ENCODE peak calls at places on chromosomes 1 and 21, in six cellular contexts. One of them, this sample, is unnamed.

GRCh38 chr1:215891266-215891665 is 324.2 kb downstream of the KCTD3 start:
- DNase-seq in hepatocyte: no peak
- DNase-seq in astrocyte: no peak
- DNase-seq in fibroblast of lung: no peak
- DNase-seq in mammary epithelial cell: no peak
- DNase-seq in H1: no peak
- DNase-seq in this sample: peak; percentile 13

GRCh38 chr1:233459968-233460367 is 132.4 kb downstream of the MAP3K21 start:
- DNase-seq in hepatocyte: no peak
- DNase-seq in astrocyte: peak; percentile 1
- DNase-seq in fibroblast of lung: no peak
- DNase-seq in mammary epithelial cell: no peak
- DNase-seq in H1: no peak
- DNase-seq in this sample: no peak

GRCh38 chr1:94316836-94317789 is 79.7 kb upstream of the ARHGAP29 start:
- DNase-seq in hepatocyte: peak; percentile 37
- DNase-seq in astrocyte: peak; percentile 56
- DNase-seq in fibroblast of lung: no peak
- DNase-seq in mammary epithelial cell: peak; percentile 52
- DNase-seq in H1: no peak
- DNase-seq in this sample: peak; percentile 64

GRCh38 chr1:7671676-7672075 is 99.4 kb upstream of the VAMP3 start:
- DNase-seq in hepatocyte: no peak
- DNase-seq in astrocyte: no peak
- DNase-seq in fibroblast of lung: no peak
- DNase-seq in mammary epithelial cell: no peak
- DNase-seq in H1: no peak
- DNase-seq in this sample: no peak

GRCh38 chr1:165352442-165353293 is 3.8 kb downstream of the LMX1A start:
- DNase-seq in hepatocyte: peak; percentile 48
- DNase-seq in astrocyte: no peak
- DNase-seq in fibroblast of lung: no peak
- DNase-seq in mammary epithelial cell: no peak
- DNase-seq in H1: peak; percentile 80
- DNase-seq in this sample: no peak

GRCh38 chr1:167659440-167659839 is 29.4 kb downstream of the RCSD1 start:
- DNase-seq in hepatocyte: peak; percentile 28
- DNase-seq in astrocyte: no peak
- DNase-seq in fibroblast of lung: no peak
- DNase-seq in mammary epithelial cell: no peak
- DNase-seq in H1: no peak
- DNase-seq in this sample: no peak

GRCh38 chr1:18783705-18784522 is 75.5 kb downstream of the TAS1R2 start:
- DNase-seq in hepatocyte: no peak
- DNase-seq in astrocyte: no peak
- DNase-seq in fibroblast of lung: no peak
- DNase-seq in mammary epithelial cell: no peak
- DNase-seq in H1: no peak
- DNase-seq in this sample: peak; percentile 14

GRCh38 chr1:4657244-4657789 is 2.9 kb downstream of the AJAP1 start:
- DNase-seq in hepatocyte: no peak
- DNase-seq in astrocyte: no peak
- DNase-seq in fibroblast of lung: no peak
- DNase-seq in mammary epithelial cell: no peak
- DNase-seq in H1: peak; percentile 49
- DNase-seq in this sample: no peak

GRCh38 chr1:244304156-244304555 is 147.6 kb downstream of the ADSS2 start:
- DNase-seq in hepatocyte: no peak
- DNase-seq in astrocyte: no peak
- DNase-seq in fibroblast of lung: no peak
- DNase-seq in mammary epithelial cell: no peak
- DNase-seq in H1: no peak
- DNase-seq in this sample: no peak

GRCh38 chr1:78003882-78004718 is 639 bp upstream of the DNAJB4 start:
- DNase-seq in hepatocyte: peak; percentile 64
- DNase-seq in astrocyte: peak; percentile 77
- DNase-seq in fibroblast of lung: peak; percentile 83
- DNase-seq in mammary epithelial cell: peak; percentile 83
- DNase-seq in H1: no peak
- DNase-seq in this sample: peak; percentile 81

GRCh38 chr1:104163912-104164476 is 414.3 kb downstream of the AMY1C start:
- DNase-seq in hepatocyte: no peak
- DNase-seq in astrocyte: no peak
- DNase-seq in fibroblast of lung: no peak
- DNase-seq in mammary epithelial cell: no peak
- DNase-seq in H1: no peak
- DNase-seq in this sample: no peak

GRCh38 chr1:41521766-41522165 is 37.3 kb upstream of the EDN2 start:
- DNase-seq in hepatocyte: no peak
- DNase-seq in astrocyte: no peak
- DNase-seq in fibroblast of lung: no peak
- DNase-seq in mammary epithelial cell: no peak
- DNase-seq in H1: no peak
- DNase-seq in this sample: no peak

GRCh38 chr1:195237161-195237889 is 1370.9 kb downstream of the KCNT2 start:
- DNase-seq in hepatocyte: no peak
- DNase-seq in astrocyte: no peak
- DNase-seq in fibroblast of lung: no peak
- DNase-seq in mammary epithelial cell: no peak
- DNase-seq in H1: no peak
- DNase-seq in this sample: peak; percentile 25

DNA sequence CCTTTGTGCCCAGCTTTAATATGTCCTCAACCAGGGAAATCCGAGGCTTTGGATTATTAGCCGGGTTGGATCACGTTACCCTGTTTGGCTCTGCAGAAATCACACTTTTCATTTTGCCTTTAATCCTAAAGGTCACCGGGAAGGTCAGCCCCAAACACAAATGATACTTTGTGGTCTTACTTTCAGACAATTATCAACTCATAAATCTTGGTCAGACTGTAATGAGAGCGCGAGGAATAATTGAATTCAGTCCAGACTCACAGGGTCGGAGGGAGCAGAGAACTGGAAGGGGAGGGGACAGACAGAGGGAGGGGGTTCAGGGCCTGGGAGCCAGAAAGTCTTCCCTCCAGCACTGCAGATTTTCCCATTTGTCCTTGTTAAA is 91.7 kb upstream of the NFIA start:
- DNase-seq in hepatocyte: no peak
- DNase-seq in astrocyte: no peak
- DNase-seq in fibroblast of lung: no peak
- DNase-seq in mammary epithelial cell: no peak
- DNase-seq in H1: no peak
- DNase-seq in this sample: no peak
- TF ChIP-seq EZH2 in hepatocyte: no peak
- TF ChIP-seq EZH2 in astrocyte: no peak
- TF ChIP-seq EZH2 in fibroblast of lung: no peak
- TF ChIP-seq EZH2 in mammary epithelial cell: no peak
- TF ChIP-seq EZH2 in H1: no peak
- TF ChIP-seq EZH2 in this sample: no peak

DNA sequence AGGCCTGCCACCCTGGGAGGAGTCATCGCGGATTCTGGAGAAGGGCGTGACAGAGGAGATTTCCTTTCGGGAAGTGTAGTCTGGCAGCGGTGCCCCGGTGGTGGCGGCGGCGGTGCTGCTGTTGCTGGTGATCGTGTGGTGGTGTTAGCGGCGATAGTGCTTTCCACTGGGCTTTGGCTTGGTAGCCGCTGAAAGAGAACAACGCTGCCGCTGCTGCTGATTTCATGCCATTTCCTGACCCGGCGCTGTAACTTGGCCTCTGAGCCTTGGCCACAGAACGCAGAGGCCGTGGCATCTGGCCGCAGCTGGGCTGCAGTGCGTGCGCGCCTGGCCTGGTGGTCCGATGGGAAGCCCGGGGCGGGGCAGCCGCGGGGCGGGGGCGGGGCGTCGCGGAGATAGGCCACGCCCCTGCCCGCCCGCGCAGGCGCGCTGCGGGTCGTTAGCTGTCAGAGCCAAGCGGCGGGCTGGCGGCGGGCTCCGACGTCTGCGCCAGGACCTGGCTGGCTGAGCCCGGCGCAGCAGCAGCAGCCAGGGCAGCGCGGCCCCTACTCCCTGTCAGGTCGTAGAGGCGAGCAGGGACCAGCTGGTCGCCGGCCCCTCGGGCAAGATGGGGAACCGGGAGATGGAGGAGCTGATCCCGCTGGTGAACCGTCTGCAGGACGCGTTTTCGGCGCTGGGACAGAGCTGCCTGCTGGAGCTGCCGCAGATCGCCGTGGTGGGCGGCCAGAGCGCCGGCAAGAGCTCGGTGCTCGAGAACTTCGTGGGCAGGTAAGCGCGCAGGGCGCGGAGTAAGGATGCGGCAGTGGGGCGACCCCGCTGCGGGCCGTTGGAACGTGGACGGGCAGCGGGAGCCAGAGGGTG is at the start of gene DNM3:
- DNase-seq in hepatocyte: peak; percentile 92
- DNase-seq in astrocyte: peak; percentile 51
- DNase-seq in fibroblast of lung: peak; percentile 93
- DNase-seq in mammary epithelial cell: peak; percentile 72
- DNase-seq in H1: peak; percentile 93
- DNase-seq in this sample: peak; percentile 90
- TF ChIP-seq EZH2 in hepatocyte: no peak
- TF ChIP-seq EZH2 in astrocyte: peak; percentile 16
- TF ChIP-seq EZH2 in fibroblast of lung: no peak
- TF ChIP-seq EZH2 in mammary epithelial cell: no peak
- TF ChIP-seq EZH2 in H1: no peak
- TF ChIP-seq EZH2 in this sample: no peak

GRCh38 chr21:41778974-41779600 is 12.2 kb upstream of the RIPK4 start:
- DNase-seq in hepatocyte: no peak
- DNase-seq in astrocyte: no peak
- DNase-seq in fibroblast of lung: no peak
- DNase-seq in mammary epithelial cell: no peak
- DNase-seq in H1: no peak
- DNase-seq in this sample: no peak
- TF ChIP-seq EZH2 in hepatocyte: no peak
- TF ChIP-seq EZH2 in astrocyte: no peak
- TF ChIP-seq EZH2 in fibroblast of lung: no peak
- TF ChIP-seq EZH2 in mammary epithelial cell: no peak
- TF ChIP-seq EZH2 in H1: no peak
- TF ChIP-seq EZH2 in this sample: no peak

DNA sequence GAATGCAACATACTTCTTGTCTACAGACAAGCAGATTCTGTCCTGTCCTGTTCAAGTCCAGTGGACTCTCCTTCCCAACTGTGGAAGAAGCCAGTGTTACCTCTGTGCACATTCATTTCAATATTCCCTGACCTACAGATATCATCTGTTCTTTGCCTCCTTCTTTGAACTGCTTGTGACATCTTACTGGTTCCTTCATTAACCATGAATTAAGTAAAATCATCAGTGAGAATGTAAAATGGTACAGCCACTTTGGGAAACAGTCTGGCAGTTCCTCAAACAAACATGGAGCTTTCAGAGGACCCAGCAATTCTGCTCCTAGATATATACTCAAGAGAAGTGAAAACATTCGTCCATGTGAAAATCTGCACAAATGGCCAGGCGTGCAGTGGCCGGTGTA is 6.8 kb downstream of the SRARP start:
- DNase-seq in hepatocyte: no peak
- DNase-seq in astrocyte: no peak
- DNase-seq in fibroblast of lung: no peak
- DNase-seq in mammary epithelial cell: no peak
- DNase-seq in H1: no peak
- DNase-seq in this sample: no peak
- TF ChIP-seq EZH2 in hepatocyte: no peak
- TF ChIP-seq EZH2 in astrocyte: no peak
- TF ChIP-seq EZH2 in fibroblast of lung: no peak
- TF ChIP-seq EZH2 in mammary epithelial cell: no peak
- TF ChIP-seq EZH2 in H1: no peak
- TF ChIP-seq EZH2 in this sample: no peak

GRCh38 chr1:203342192-203342940 is 8.6 kb downstream of the FMOD start:
- DNase-seq in hepatocyte: peak; percentile 77
- DNase-seq in astrocyte: peak; percentile 27
- DNase-seq in fibroblast of lung: peak; percentile 42
- DNase-seq in mammary epithelial cell: peak; percentile 36
- DNase-seq in H1: peak; percentile 89
- DNase-seq in this sample: peak; percentile 61
- TF ChIP-seq EZH2 in hepatocyte: no peak
- TF ChIP-seq EZH2 in astrocyte: no peak
- TF ChIP-seq EZH2 in fibroblast of lung: peak; percentile 25
- TF ChIP-seq EZH2 in mammary epithelial cell: no peak
- TF ChIP-seq EZH2 in H1: no peak
- TF ChIP-seq EZH2 in this sample: no peak

GRCh38 chr21:34669149-34669879 is 520 bp downstream of the CLIC6 start:
- DNase-seq in hepatocyte: peak; percentile 58
- DNase-seq in astrocyte: no peak
- DNase-seq in fibroblast of lung: no peak
- DNase-seq in mammary epithelial cell: no peak
- DNase-seq in H1: peak; percentile 81
- DNase-seq in this sample: peak; percentile 29
- TF ChIP-seq EZH2 in hepatocyte: peak; percentile 67
- TF ChIP-seq EZH2 in astrocyte: peak; percentile 69
- TF ChIP-seq EZH2 in fibroblast of lung: no peak
- TF ChIP-seq EZH2 in mammary epithelial cell: no peak
- TF ChIP-seq EZH2 in H1: peak; percentile 58
- TF ChIP-seq EZH2 in this sample: no peak

GRCh38 chr1:40316595-40317393 is at the start of gene COL9A2:
- DNase-seq in hepatocyte: peak; percentile 73
- DNase-seq in astrocyte: no peak
- DNase-seq in fibroblast of lung: no peak
- DNase-seq in mammary epithelial cell: no peak
- DNase-seq in H1: peak; percentile 69
- DNase-seq in this sample: peak; percentile 60
- TF ChIP-seq EZH2 in hepatocyte: no peak
- TF ChIP-seq EZH2 in astrocyte: peak; percentile 91
- TF ChIP-seq EZH2 in fibroblast of lung: peak; percentile 52
- TF ChIP-seq EZH2 in mammary epithelial cell: no peak
- TF ChIP-seq EZH2 in H1: peak; percentile 57
- TF ChIP-seq EZH2 in this sample: no peak